ENCODE peak calls at places on chromosome 19, in ten cellular contexts. T is AG04449; Z is CD8-positive, alpha-beta T cell; V is cardiac muscle cell; G is thyroid gland; D is adrenal gland; Q is B cell; N is cardiac fibroblast; W is CD4-positive, alpha-beta T cell; S is fibroblast of mammary gland. B is an unnamed sample.

GRCh38 chr19:850221-850978 is 1.7 kb upstream of the ELANE start:
- DNase-seq in T (peak), Z (peak), V (peak), G (peak), D (peak), Q (no peak), N (peak), W (no peak), S (peak), B (no peak)

GRCh38 chr19:46076951-46077814 is 36.4 kb upstream of the IGFL4 start:
- DNase-seq in T (peak), Z (no peak), V (peak), G (peak), D (peak), Q (no peak), N (peak), W (no peak), S (peak), B (no peak)

GRCh38 chr19:10927691-10928562 is 512 bp downstream of the YIPF2 start:
- DNase-seq in T (no peak), Z (no peak), V (no peak), G (peak), D (no peak), Q (no peak), N (no peak), W (no peak), S (peak), B (no peak)

GRCh38 chr19:5515737-5516136 is 52.0 kb downstream of the TINCR start:
- DNase-seq in T (no peak), Z (no peak), V (no peak), G (no peak), D (no peak), Q (no peak), N (no peak), W (no peak), S (no peak), B (no peak)

GRCh38 chr19:30686911-30687566 is 314.9 kb downstream of the ZNF536 start:
- DNase-seq in T (no peak), Z (no peak), V (no peak), G (no peak), D (no peak), Q (no peak), N (no peak), W (no peak), S (no peak), B (no peak)

GRCh38 chr19:5994407-5995165 is 16.6 kb upstream of the RANBP3 start:
- DNase-seq in T (no peak), Z (no peak), V (no peak), G (no peak), D (no peak), Q (no peak), N (no peak), W (no peak), S (no peak), B (no peak)

GRCh38 chr19:38195237-38195636 is 28.8 kb downstream of the DPF1 start:
- DNase-seq in T (no peak), Z (no peak), V (no peak), G (no peak), D (no peak), Q (no peak), N (no peak), W (no peak), S (no peak), B (no peak)

GRCh38 chr19:48413879-48414623 is 20.6 kb downstream of the GRIN2D start:
- DNase-seq in T (no peak), Z (no peak), V (no peak), G (peak), D (no peak), Q (no peak), N (no peak), W (no peak), S (no peak), B (no peak)

GRCh38 chr19:33419763-33420080 is 46.2 kb downstream of the CEBPG start:
- DNase-seq in T (no peak), Z (no peak), V (no peak), G (no peak), D (no peak), Q (no peak), N (no peak), W (no peak), S (no peak), B (no peak)

GRCh38 chr19:58556633-58557252 is 1.7 kb downstream of the UBE2M start:
- DNase-seq in T (no peak), Z (no peak), V (no peak), G (no peak), D (peak), Q (no peak), N (no peak), W (no peak), S (no peak), B (no peak)

GRCh38 chr19:52140077-52140710 is 456 bp upstream of the ZNF616 start:
- DNase-seq in T (no peak), Z (no peak), V (no peak), G (no peak), D (no peak), Q (no peak), N (peak), W (no peak), S (no peak), B (no peak)

GRCh38 chr19:32203161-32203560 is 142.2 kb upstream of the ZNF507 start:
- DNase-seq in T (no peak), Z (no peak), V (no peak), G (no peak), D (no peak), Q (no peak), N (no peak), W (no peak), S (no peak), B (no peak)

GRCh38 chr19:8484331-8484894 is 18.0 kb downstream of the PRAM1 start:
- DNase-seq in T (no peak), Z (no peak), V (no peak), G (no peak), D (peak), Q (no peak), N (no peak), W (no peak), S (no peak), B (no peak)

GRCh38 chr19:39111593-39112199 is 13.9 kb upstream of the PAK4 start:
- DNase-seq in T (no peak), Z (no peak), V (peak), G (no peak), D (no peak), Q (no peak), N (no peak), W (no peak), S (no peak), B (no peak)

GRCh38 chr19:38090561-38090960 is 133.5 kb downstream of the DPF1 start:
- DNase-seq in T (no peak), Z (no peak), V (no peak), G (peak), D (no peak), Q (no peak), N (no peak), W (no peak), S (no peak), B (no peak)

GRCh38 chr19:5954293-5954692 is 23.6 kb downstream of the RANBP3 start:
- DNase-seq in T (no peak), Z (no peak), V (no peak), G (no peak), D (no peak), Q (no peak), N (peak), W (no peak), S (no peak), B (no peak)

GRCh38 chr19:801861-802496 is 4.7 kb downstream of the PTBP1 start:
- DNase-seq in T (no peak), Z (no peak), V (peak), G (peak), D (peak), Q (no peak), N (peak), W (no peak), S (peak), B (no peak)

GRCh38 chr19:39701291-39701690 is 3.0 kb upstream of the LGALS14 start:
- DNase-seq in T (no peak), Z (no peak), V (no peak), G (no peak), D (no peak), Q (no peak), N (no peak), W (no peak), S (no peak), B (no peak)

GRCh38 chr19:2219726-2220125 is 16.4 kb downstream of the PLEKHJ1 start:
- DNase-seq in T (no peak), Z (no peak), V (no peak), G (no peak), D (no peak), Q (no peak), N (no peak), W (no peak), S (no peak), B (no peak)

GRCh38 chr19:39154626-39155100 is 29.1 kb downstream of the PAK4 start:
- DNase-seq in T (no peak), Z (no peak), V (peak), G (peak), D (no peak), Q (no peak), N (no peak), W (no peak), S (no peak), B (no peak)

GRCh38 chr19:11296264-11296663 is 304 bp downstream of the TSPAN16 start:
- DNase-seq in T (no peak), Z (no peak), V (peak), G (no peak), D (no peak), Q (no peak), N (peak), W (no peak), S (peak), B (no peak)

GRCh38 chr19:44738603-44739585 is 9.6 kb upstream of the BCL3 start:
- DNase-seq in T (no peak), Z (no peak), V (no peak), G (peak), D (no peak), Q (no peak), N (no peak), W (no peak), S (no peak), B (no peak)

GRCh38 chr19:45179063-45179847 is 671 bp downstream of the BLOC1S3 start:
- DNase-seq in T (no peak), Z (peak), V (peak), G (peak), D (peak), Q (no peak), N (peak), W (peak), S (peak), B (peak)

DNA sequence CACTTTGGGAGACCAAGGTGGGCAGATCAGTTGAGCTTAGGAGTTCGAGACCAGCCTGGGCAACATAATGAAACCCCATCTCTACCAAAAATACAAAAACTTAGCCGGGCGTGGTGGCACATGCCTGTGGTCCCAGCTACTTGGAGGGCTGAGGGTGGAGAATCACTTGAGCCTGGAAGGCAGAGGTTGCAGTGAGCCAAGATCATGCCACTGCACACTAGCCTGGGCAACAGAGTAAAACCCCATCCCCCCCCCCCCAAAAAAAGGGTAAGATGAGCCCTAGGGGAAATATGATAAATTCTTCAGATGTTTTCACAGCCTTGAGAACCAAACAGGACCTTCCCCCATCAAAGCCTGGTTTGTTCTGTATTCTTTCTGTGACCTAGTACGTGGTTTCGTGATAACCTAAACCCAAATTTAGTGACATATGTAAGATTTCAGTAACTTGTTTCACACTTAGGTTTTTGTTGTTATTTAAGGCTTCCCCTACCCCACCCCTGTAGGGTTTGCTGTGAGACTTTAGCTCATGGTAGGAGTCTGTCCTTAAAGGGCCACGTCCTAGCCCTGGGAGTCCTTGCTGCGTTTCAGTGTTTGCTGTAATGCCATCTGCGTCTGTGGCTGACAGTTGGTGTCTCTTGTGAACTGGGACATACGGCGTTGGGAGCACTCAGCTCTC is 49.6 kb downstream of the MYO9B start:
- DNase-seq in T (no peak), Z (peak), V (peak), G (no peak), D (no peak), Q (peak), N (no peak), W (peak), S (no peak), B (peak)
- TF ChIP-seq CTCF in T (no peak), Z (no peak), V (no peak), G (no peak), D (no peak), Q (no peak), N (no peak), W (no peak), S (no peak), B (no peak)

DNA sequence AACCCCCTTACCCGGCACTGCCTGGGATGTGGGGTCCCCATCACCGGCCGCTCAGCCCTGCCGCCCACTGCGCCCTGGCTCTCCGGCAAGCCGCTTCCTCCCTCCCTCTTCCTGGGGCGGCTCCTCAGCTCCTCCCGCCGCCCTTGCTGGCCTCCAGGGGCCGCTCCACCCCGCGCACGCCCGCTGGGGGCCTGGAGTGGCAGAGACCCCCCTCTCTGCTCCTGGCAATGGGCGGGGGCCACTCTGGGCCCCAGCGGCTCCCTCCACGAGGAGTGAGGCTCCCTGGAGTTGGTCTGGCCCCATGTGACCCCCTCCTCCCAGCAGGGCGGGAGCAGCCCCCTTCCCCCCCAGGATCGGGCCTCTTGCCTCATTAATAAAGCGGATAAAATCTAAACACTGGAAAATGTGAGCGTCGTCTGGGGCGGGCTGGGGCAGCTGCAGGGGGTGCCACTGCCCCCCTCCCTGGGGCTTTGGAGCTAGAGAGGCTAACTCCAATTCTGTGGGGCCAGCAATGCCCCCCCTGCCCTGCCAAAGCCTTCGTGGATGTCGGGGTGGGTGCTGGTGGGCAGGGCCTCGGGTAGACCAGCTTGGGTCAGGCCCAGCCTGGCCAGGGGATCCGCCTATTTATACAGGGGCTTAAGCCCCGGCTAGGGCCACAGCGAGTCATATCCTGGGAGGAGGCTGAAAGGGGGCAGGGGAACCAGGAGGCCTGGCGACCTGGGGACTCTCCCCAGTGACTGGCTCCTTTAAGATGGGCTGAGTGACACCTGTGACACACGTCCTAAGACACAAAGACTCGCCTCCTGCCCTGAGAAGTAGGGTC is at the start of gene PTGER1:
- DNase-seq in T (no peak), Z (no peak), V (peak), G (no peak), D (no peak), Q (no peak), N (peak), W (no peak), S (peak), B (peak)
- TF ChIP-seq CTCF in T (peak), Z (no peak), V (peak), G (no peak), D (no peak), Q (no peak), N (peak), W (peak), S (no peak), B (no peak)

GRCh38 chr19:17677002-17677401 is 11.2 kb downstream of the UNC13A start:
- DNase-seq in T (no peak), Z (no peak), V (no peak), G (no peak), D (no peak), Q (no peak), N (no peak), W (no peak), S (no peak), B (no peak)

GRCh38 chr19:17676295-17676694 is 11.9 kb downstream of the UNC13A start:
- DNase-seq in T (no peak), Z (no peak), V (no peak), G (no peak), D (no peak), Q (no peak), N (no peak), W (no peak), S (no peak), B (no peak)

GRCh38 chr19:17673937-17674799 is 14.0 kb downstream of the UNC13A start:
- DNase-seq in T (no peak), Z (no peak), V (no peak), G (no peak), D (no peak), Q (no peak), N (no peak), W (no peak), S (no peak), B (no peak)

GRCh38 chr19:17669419-17669818 is 18.7 kb downstream of the UNC13A start:
- DNase-seq in T (no peak), Z (no peak), V (no peak), G (no peak), D (no peak), Q (no peak), N (no peak), W (no peak), S (no peak), B (no peak)

GRCh38 chr19:17671906-17672305 is 16.2 kb downstream of the UNC13A start:
- DNase-seq in T (no peak), Z (no peak), V (peak), G (no peak), D (peak), Q (no peak), N (peak), W (no peak), S (peak), B (no peak)
- TF ChIP-seq CTCF in T (no peak), Z (no peak), V (no peak), G (no peak), D (no peak), Q (no peak), N (no peak), W (no peak), S (no peak), B (no peak)

GRCh38 chr19:42313096-42313839 is at the start of gene TMEM145:
- DNase-seq in T (no peak), Z (peak), V (peak), G (no peak), D (no peak), Q (no peak), N (peak), W (no peak), S (peak), B (no peak)
- TF ChIP-seq CTCF in T (no peak), Z (no peak), V (peak), G (no peak), D (no peak), Q (peak), N (no peak), W (no peak), S (no peak), B (no peak)

GRCh38 chr19:41649827-41650226 is 23.0 kb upstream of the CEACAM4 start:
- DNase-seq in T (no peak), Z (no peak), V (no peak), G (no peak), D (no peak), Q (no peak), N (peak), W (no peak), S (no peak), B (no peak)

GRCh38 chr19:41641879-41642485 is 15.1 kb upstream of the CEACAM4 start:
- DNase-seq in T (no peak), Z (peak), V (peak), G (peak), D (peak), Q (peak), N (peak), W (peak), S (peak), B (peak)

DNA sequence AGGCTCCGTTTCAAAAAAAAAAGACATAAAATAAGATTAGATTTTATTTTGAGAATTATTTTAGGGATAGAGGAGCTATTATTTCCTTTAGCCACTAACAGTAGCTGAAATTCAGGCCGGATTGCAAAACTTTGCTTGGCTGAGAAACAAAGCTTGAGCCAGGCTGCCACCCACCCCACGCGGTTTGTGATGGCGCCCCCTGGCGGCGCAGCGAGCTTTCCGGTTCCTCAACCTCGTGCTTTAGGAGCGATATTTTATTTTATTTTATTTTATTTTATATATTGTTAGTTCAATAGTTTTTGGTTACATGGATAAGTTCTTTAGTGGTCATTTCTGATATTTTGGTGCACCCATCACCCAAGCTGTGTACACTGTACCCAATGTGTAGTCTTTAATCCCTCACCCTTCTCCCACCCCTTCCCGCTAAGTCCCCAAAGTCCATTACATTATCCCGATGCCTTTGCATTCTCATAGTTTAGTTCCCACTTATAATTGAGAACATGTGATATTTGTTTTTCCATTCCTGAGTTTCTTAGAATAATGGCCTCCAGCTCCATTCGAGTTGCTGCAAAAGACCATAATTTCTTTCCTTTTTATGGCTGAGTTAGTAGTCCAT is 19.8 kb upstream of the CEACAM4 start:
- DNase-seq in T (no peak), Z (no peak), V (peak), G (peak), D (peak), Q (no peak), N (peak), W (peak), S (peak), B (no peak)
- TF ChIP-seq CTCF in T (peak), Z (peak), V (peak), G (no peak), D (peak), Q (peak), N (peak), W (peak), S (peak), B (peak)

GRCh38 chr19:50290011-50290410 is 39.2 kb downstream of the KCNC3 start:
- DNase-seq in T (no peak), Z (no peak), V (no peak), G (no peak), D (no peak), Q (no peak), N (no peak), W (no peak), S (no peak), B (no peak)
- TF ChIP-seq CTCF in T (no peak), Z (no peak), V (no peak), G (no peak), D (no peak), Q (no peak), N (no peak), W (no peak), S (no peak), B (no peak)

B was measured in natural killer cell.